ENCODE peak calls at places on chromosomes 16 and 17, in seven cellular contexts. One of them, this sample, is unnamed.
A peak's percentile ranks its signal among the peaks of the same experiment; 100 is the strongest.

GRCh38 chr16:76176616-76177015 is 100.6 kb upstream of the CNTNAP4 start:
- DNase-seq in upper lobe of left lung: no peak
- DNase-seq in IMR-90: no peak
- DNase-seq in CD4-positive, alpha-beta memory T cell: no peak
- DNase-seq in effector memory CD4-positive, alpha-beta T cell: no peak
- DNase-seq in neuronal stem cell: no peak
- DNase-seq in stomach: no peak
- DNase-seq in this sample: no peak

GRCh38 chr17:42522798-42523278 is 13.2 kb upstream of the NAGLU start:
- DNase-seq in stomach: no peak
- DNase-seq in IMR-90: no peak
- DNase-seq in neuronal stem cell: no peak
- DNase-seq in upper lobe of left lung: no peak
- DNase-seq in effector memory CD4-positive, alpha-beta T cell: no peak
- DNase-seq in CD4-positive, alpha-beta memory T cell: no peak
- DNase-seq in this sample: no peak

GRCh38 chr17:77092025-77092424 is 48.7 kb upstream of the SEC14L1 start:
- DNase-seq in IMR-90: no peak
- DNase-seq in neuronal stem cell: no peak
- DNase-seq in effector memory CD4-positive, alpha-beta T cell: no peak
- DNase-seq in stomach: no peak
- DNase-seq in upper lobe of left lung: no peak
- DNase-seq in CD4-positive, alpha-beta memory T cell: no peak
- DNase-seq in this sample: no peak

GRCh38 chr16:85611455-85612190 is 1.5 kb upstream of the GSE1 start:
- DNase-seq in upper lobe of left lung: peak; percentile 83
- DNase-seq in CD4-positive, alpha-beta memory T cell: peak; percentile 29
- DNase-seq in IMR-90: peak; percentile 74
- DNase-seq in effector memory CD4-positive, alpha-beta T cell: peak; percentile 30
- DNase-seq in neuronal stem cell: peak; percentile 53
- DNase-seq in stomach: peak; percentile 91
- DNase-seq in this sample: peak; percentile 79

GRCh38 chr17:50154604-50155003 is 4.1 kb upstream of the PPP1R9B start:
- DNase-seq in upper lobe of left lung: no peak
- DNase-seq in neuronal stem cell: no peak
- DNase-seq in stomach: no peak
- DNase-seq in CD4-positive, alpha-beta memory T cell: no peak
- DNase-seq in effector memory CD4-positive, alpha-beta T cell: no peak
- DNase-seq in IMR-90: no peak
- DNase-seq in this sample: no peak

GRCh38 chr17:42118545-42118944 is 2.6 kb downstream of the KAT2A start:
- DNase-seq in CD4-positive, alpha-beta memory T cell: peak; percentile 31
- DNase-seq in effector memory CD4-positive, alpha-beta T cell: no peak
- DNase-seq in IMR-90: peak; percentile 25
- DNase-seq in upper lobe of left lung: no peak
- DNase-seq in stomach: peak; percentile 50
- DNase-seq in neuronal stem cell: no peak
- DNase-seq in this sample: peak; percentile 60

GRCh38 chr16:81808933-81809480 is 29.9 kb downstream of the PLCG2 start:
- DNase-seq in neuronal stem cell: no peak
- DNase-seq in IMR-90: no peak
- DNase-seq in upper lobe of left lung: no peak
- DNase-seq in stomach: no peak
- DNase-seq in CD4-positive, alpha-beta memory T cell: no peak
- DNase-seq in effector memory CD4-positive, alpha-beta T cell: no peak
- DNase-seq in this sample: no peak

GRCh38 chr17:66461343-66461995 is 159.1 kb downstream of the PRKCA start:
- DNase-seq in CD4-positive, alpha-beta memory T cell: no peak
- DNase-seq in IMR-90: no peak
- DNase-seq in upper lobe of left lung: no peak
- DNase-seq in neuronal stem cell: no peak
- DNase-seq in effector memory CD4-positive, alpha-beta T cell: no peak
- DNase-seq in stomach: no peak
- DNase-seq in this sample: peak; percentile 62

GRCh38 chr16:87278191-87279093 is 38.8 kb downstream of the C16orf95 start:
- DNase-seq in CD4-positive, alpha-beta memory T cell: peak; percentile 11
- DNase-seq in upper lobe of left lung: peak; percentile 60
- DNase-seq in stomach: peak; percentile 73
- DNase-seq in neuronal stem cell: peak; percentile 65
- DNase-seq in effector memory CD4-positive, alpha-beta T cell: peak; percentile 3
- DNase-seq in IMR-90: peak; percentile 77
- DNase-seq in this sample: peak; percentile 71

GRCh38 chr16:22665803-22666202 is 148.2 kb upstream of the HS3ST2 start:
- DNase-seq in upper lobe of left lung: no peak
- DNase-seq in effector memory CD4-positive, alpha-beta T cell: no peak
- DNase-seq in IMR-90: no peak
- DNase-seq in CD4-positive, alpha-beta memory T cell: no peak
- DNase-seq in neuronal stem cell: no peak
- DNase-seq in stomach: no peak
- DNase-seq in this sample: no peak

GRCh38 chr16:76346210-76346609 is 69.0 kb downstream of the CNTNAP4 start:
- DNase-seq in stomach: no peak
- DNase-seq in neuronal stem cell: no peak
- DNase-seq in effector memory CD4-positive, alpha-beta T cell: no peak
- DNase-seq in IMR-90: no peak
- DNase-seq in CD4-positive, alpha-beta memory T cell: no peak
- DNase-seq in upper lobe of left lung: no peak
- DNase-seq in this sample: no peak

GRCh38 chr17:17402558-17402957 is 74.2 kb upstream of the MED9 start:
- DNase-seq in effector memory CD4-positive, alpha-beta T cell: no peak
- DNase-seq in upper lobe of left lung: no peak
- DNase-seq in IMR-90: peak; percentile 36
- DNase-seq in stomach: no peak
- DNase-seq in neuronal stem cell: no peak
- DNase-seq in CD4-positive, alpha-beta memory T cell: no peak
- DNase-seq in this sample: no peak

GRCh38 chr17:37067555-37068111 is 118.9 kb downstream of the AATF start:
- DNase-seq in upper lobe of left lung: peak; percentile 32
- DNase-seq in neuronal stem cell: no peak
- DNase-seq in stomach: peak; percentile 93
- DNase-seq in IMR-90: peak; percentile 83
- DNase-seq in effector memory CD4-positive, alpha-beta T cell: no peak
- DNase-seq in CD4-positive, alpha-beta memory T cell: no peak
- DNase-seq in this sample: peak; percentile 70

GRCh38 chr17:63841350-63842172 is 924 bp downstream of the SMARCD2 start:
- DNase-seq in stomach: peak; percentile 60
- DNase-seq in neuronal stem cell: peak; percentile 31
- DNase-seq in upper lobe of left lung: peak; percentile 62
- DNase-seq in effector memory CD4-positive, alpha-beta T cell: no peak
- DNase-seq in CD4-positive, alpha-beta memory T cell: no peak
- DNase-seq in IMR-90: peak; percentile 34
- DNase-seq in this sample: peak; percentile 44

GRCh38 chr16:54986404-54986803 is 55.7 kb downstream of the IRX5 start:
- DNase-seq in CD4-positive, alpha-beta memory T cell: no peak
- DNase-seq in stomach: no peak
- DNase-seq in IMR-90: no peak
- DNase-seq in effector memory CD4-positive, alpha-beta T cell: no peak
- DNase-seq in neuronal stem cell: no peak
- DNase-seq in upper lobe of left lung: no peak
- DNase-seq in this sample: no peak

GRCh38 chr17:57604771-57605733 is 140.0 kb downstream of the CCDC182 start:
- DNase-seq in neuronal stem cell: no peak
- DNase-seq in upper lobe of left lung: peak; percentile 40
- DNase-seq in stomach: peak; percentile 70
- DNase-seq in IMR-90: peak; percentile 55
- DNase-seq in effector memory CD4-positive, alpha-beta T cell: peak; percentile 12
- DNase-seq in CD4-positive, alpha-beta memory T cell: peak; percentile 61
- DNase-seq in this sample: peak; percentile 74

GRCh38 chr17:16432017-16432416 is 16.6 kb downstream of the TRPV2 start:
- DNase-seq in CD4-positive, alpha-beta memory T cell: no peak
- DNase-seq in IMR-90: no peak
- DNase-seq in stomach: no peak
- DNase-seq in upper lobe of left lung: no peak
- DNase-seq in effector memory CD4-positive, alpha-beta T cell: no peak
- DNase-seq in neuronal stem cell: no peak
- DNase-seq in this sample: no peak

DNA sequence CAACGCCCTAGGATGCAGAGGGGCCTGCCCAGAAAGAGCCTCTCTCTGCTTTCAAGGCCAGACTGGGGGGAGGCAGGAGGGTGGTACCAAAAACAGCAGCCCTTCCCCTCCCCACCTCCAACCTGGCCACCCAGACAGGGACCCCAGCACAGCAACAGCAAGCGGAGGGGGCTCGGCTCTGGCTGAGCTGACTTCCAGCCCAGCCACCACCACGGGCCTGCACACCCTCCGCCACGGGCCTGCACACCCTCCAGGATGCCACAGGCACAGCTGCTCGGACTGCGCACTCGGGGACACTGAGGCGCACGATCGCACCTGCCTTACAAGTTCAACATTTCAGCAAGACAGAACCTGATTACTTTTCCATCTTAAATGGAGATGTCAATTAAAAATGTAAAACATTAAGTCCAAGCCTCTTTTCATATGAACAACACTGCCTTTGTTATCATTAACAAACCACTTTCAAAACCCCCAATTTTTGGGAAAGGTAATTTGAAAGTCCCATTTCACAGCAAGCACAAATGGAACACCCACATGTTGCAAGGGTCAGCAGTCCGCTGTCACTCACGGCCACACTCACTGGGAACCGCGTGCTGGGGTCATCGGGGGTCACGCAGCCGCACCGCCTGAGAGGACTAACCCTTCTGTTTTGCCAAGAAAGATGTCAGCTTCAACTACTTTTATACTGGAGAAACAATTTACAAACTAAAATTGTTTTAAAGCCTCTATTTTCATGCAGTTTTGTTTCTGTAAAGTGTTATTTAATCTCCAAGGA is 76.4 kb downstream of the ANKRD11 start:
- DNase-seq in upper lobe of left lung: no peak
- DNase-seq in neuronal stem cell: no peak
- DNase-seq in effector memory CD4-positive, alpha-beta T cell: no peak
- DNase-seq in stomach: no peak
- DNase-seq in CD4-positive, alpha-beta memory T cell: no peak
- DNase-seq in IMR-90: no peak
- DNase-seq in this sample: no peak
- H3K4me1 ChIP-seq in upper lobe of left lung: peaks cover 66% of the 10 kb centered on the region
- H3K4me1 ChIP-seq in neuronal stem cell: peaks cover 36% of the 10 kb centered on the region
- H3K4me1 ChIP-seq in effector memory CD4-positive, alpha-beta T cell: peaks cover 46% of the 10 kb centered on the region
- H3K4me1 ChIP-seq in stomach: peaks cover 90% of the 10 kb centered on the region
- H3K4me1 ChIP-seq in CD4-positive, alpha-beta memory T cell: peaks cover 90% of the 10 kb centered on the region
- H3K4me1 ChIP-seq in IMR-90: peaks cover 32% of the 10 kb centered on the region
- H3K4me1 ChIP-seq in this sample: peaks cover 27% of the 10 kb centered on the region

GRCh38 chr17:8126306-8127066 is 2.6 kb upstream of the HES7 start:
- DNase-seq in neuronal stem cell: peak; percentile 59
- DNase-seq in stomach: no peak
- DNase-seq in IMR-90: peak; percentile 52
- DNase-seq in CD4-positive, alpha-beta memory T cell: peak; percentile 32
- DNase-seq in effector memory CD4-positive, alpha-beta T cell: peak; percentile 41
- DNase-seq in upper lobe of left lung: no peak
- DNase-seq in this sample: peak; percentile 28
- H3K27ac ChIP-seq in neuronal stem cell: no peak overlapping the region
- H3K27ac ChIP-seq in stomach: peak overlapping the region; percentile 22
- H3K27ac ChIP-seq in IMR-90: no peak overlapping the region
- H3K27ac ChIP-seq in CD4-positive, alpha-beta memory T cell: no peak overlapping the region
- H3K27ac ChIP-seq in effector memory CD4-positive, alpha-beta T cell: peak overlapping the region; percentile 22
- H3K27ac ChIP-seq in upper lobe of left lung: peak overlapping the region; percentile 79
- H3K27ac ChIP-seq in this sample: no peak overlapping the region

GRCh38 chr17:47188266-47188665 is 829 bp downstream of the CDC27 start:
- DNase-seq in IMR-90: peak; percentile 73
- DNase-seq in stomach: no peak
- DNase-seq in CD4-positive, alpha-beta memory T cell: peak; percentile 16
- DNase-seq in upper lobe of left lung: no peak
- DNase-seq in effector memory CD4-positive, alpha-beta T cell: no peak
- DNase-seq in neuronal stem cell: peak; percentile 9
- DNase-seq in this sample: no peak
- H3K4me1 ChIP-seq in IMR-90: peaks cover 3% of the 10 kb centered on the region
- H3K4me1 ChIP-seq in stomach: peaks cover 56% of the 10 kb centered on the region
- H3K4me1 ChIP-seq in CD4-positive, alpha-beta memory T cell: peaks cover 69% of the 10 kb centered on the region
- H3K4me1 ChIP-seq in upper lobe of left lung: peaks cover 54% of the 10 kb centered on the region
- H3K4me1 ChIP-seq in effector memory CD4-positive, alpha-beta T cell: peaks cover 9% of the 10 kb centered on the region
- H3K4me1 ChIP-seq in neuronal stem cell: no peaks in the 10 kb centered on the region
- H3K4me1 ChIP-seq in this sample: peaks cover 5% of the 10 kb centered on the region

GRCh38 chr17:82267575-82268379 is 5.7 kb downstream of the CSNK1D start:
- DNase-seq in stomach: peak; percentile 90
- DNase-seq in effector memory CD4-positive, alpha-beta T cell: no peak
- DNase-seq in CD4-positive, alpha-beta memory T cell: no peak
- DNase-seq in neuronal stem cell: no peak
- DNase-seq in IMR-90: peak; percentile 96
- DNase-seq in upper lobe of left lung: peak; percentile 97
- DNase-seq in this sample: peak; percentile 87
- H3K27ac ChIP-seq in stomach: peak overlapping the region; percentile 100
- H3K27ac ChIP-seq in effector memory CD4-positive, alpha-beta T cell: peak overlapping the region; percentile 12
- H3K27ac ChIP-seq in CD4-positive, alpha-beta memory T cell: peak overlapping the region; percentile 29
- H3K27ac ChIP-seq in neuronal stem cell: no peak overlapping the region
- H3K27ac ChIP-seq in IMR-90: peak overlapping the region; percentile 74
- H3K27ac ChIP-seq in upper lobe of left lung: peak overlapping the region; percentile 83
- H3K27ac ChIP-seq in this sample: peak overlapping the region; percentile 9

GRCh38 chr16:23704772-23705516 is 8.1 kb downstream of the ERN2 start:
- DNase-seq in CD4-positive, alpha-beta memory T cell: no peak
- DNase-seq in upper lobe of left lung: no peak
- DNase-seq in neuronal stem cell: no peak
- DNase-seq in stomach: no peak
- DNase-seq in IMR-90: no peak
- DNase-seq in effector memory CD4-positive, alpha-beta T cell: no peak
- DNase-seq in this sample: no peak
- H3K4me1 ChIP-seq in CD4-positive, alpha-beta memory T cell: no peaks in the 10 kb centered on the region
- H3K4me1 ChIP-seq in upper lobe of left lung: no peaks in the 10 kb centered on the region
- H3K4me1 ChIP-seq in neuronal stem cell: no peaks in the 10 kb centered on the region
- H3K4me1 ChIP-seq in stomach: no peaks in the 10 kb centered on the region
- H3K4me1 ChIP-seq in IMR-90: no peaks in the 10 kb centered on the region
- H3K4me1 ChIP-seq in effector memory CD4-positive, alpha-beta T cell: no peaks in the 10 kb centered on the region
- H3K4me1 ChIP-seq in this sample: no peaks in the 10 kb centered on the region

GRCh38 chr17:2095536-2095910 is 40.6 kb downstream of the HIC1 start:
- DNase-seq in upper lobe of left lung: no peak
- DNase-seq in IMR-90: no peak
- DNase-seq in effector memory CD4-positive, alpha-beta T cell: no peak
- DNase-seq in stomach: no peak
- DNase-seq in neuronal stem cell: no peak
- DNase-seq in CD4-positive, alpha-beta memory T cell: no peak
- DNase-seq in this sample: no peak
- H3K27ac ChIP-seq in upper lobe of left lung: peak overlapping the region; percentile 42
- H3K27ac ChIP-seq in IMR-90: no peak overlapping the region
- H3K27ac ChIP-seq in effector memory CD4-positive, alpha-beta T cell: no peak overlapping the region
- H3K27ac ChIP-seq in stomach: no peak overlapping the region
- H3K27ac ChIP-seq in neuronal stem cell: no peak overlapping the region
- H3K27ac ChIP-seq in CD4-positive, alpha-beta memory T cell: no peak overlapping the region
- H3K27ac ChIP-seq in this sample: no peak overlapping the region

This sample was measured in SJCRH30.